ENCODE peak calls at places on chromosome 16, in five cellular contexts. O is Right ventricle myocardium superior; K is ELR; Z is DMS53; J is stimulated activated CD8-positive, alpha-beta memory T cell treated with anti-CD3 and anti-CD28 coated beads, Interleukin-7, amount 100 ng/mL, for 1 hour. S is an unnamed sample.

GRCh38 chr16:89534147-89534788 is 26.1 kb downstream of the SPG7 start:
- DNase-seq in Z (no peak), O (no peak), J (no peak), K (no peak), S (no peak)

GRCh38 chr16:74015953-74016352 is 280.7 kb upstream of the PSMD7 start:
- DNase-seq in Z (no peak), J (no peak), K (no peak), O (no peak), S (no peak)

GRCh38 chr16:83680980-83681379 is 126.8 kb upstream of the HSBP1 start:
- DNase-seq in K (no peak), O (no peak), Z (no peak), J (no peak), S (no peak)

GRCh38 chr16:35146031-35146710 is 1686.8 kb downstream of the TP53TG3F start:
- DNase-seq in O (peak; percentile 34), J (no peak), K (no peak), Z (no peak), S (peak; percentile 79)

GRCh38 chr16:85767569-85767968 is 16.7 kb upstream of the C16orf74 start:
- DNase-seq in J (no peak), Z (no peak), O (no peak), K (peak; percentile 95), S (no peak)

GRCh38 chr16:31875112-31875803 is 1.7 kb downstream of the ZNF267 start:
- DNase-seq in K (peak; percentile 57), Z (no peak), J (no peak), O (no peak), S (no peak)

GRCh38 chr16:4316103-4316731 is 350 bp downstream of the GLIS2 start:
- DNase-seq in J (no peak), Z (peak; percentile 57), O (no peak), K (peak; percentile 54), S (no peak)

GRCh38 chr16:57898961-57899360 is 72.0 kb downstream of the CNGB1 start:
- DNase-seq in J (no peak), O (peak; percentile 1), K (no peak), Z (peak; percentile 83), S (no peak)

GRCh38 chr16:69328854-69329316 is 1.5 kb downstream of the PDF start:
- DNase-seq in Z (peak; percentile 38), J (no peak), K (peak; percentile 57), O (peak; percentile 33), S (no peak)

GRCh38 chr16:84833142-84833495 is 13.3 kb downstream of the CRISPLD2 start:
- DNase-seq in O (no peak), K (no peak), Z (no peak), J (no peak), S (no peak)

GRCh38 chr16:14309001-14309886 is 238.1 kb downstream of the MRTFB start:
- DNase-seq in Z (peak; percentile 8), O (no peak), K (peak; percentile 67), J (no peak), S (no peak)

GRCh38 chr16:50326835-50327465 is 41.8 kb downstream of the BRD7 start:
- DNase-seq in Z (peak; percentile 73), O (no peak), J (peak; percentile 40), K (peak; percentile 58), S (no peak)

GRCh38 chr16:80080287-80080851 is 460.4 kb upstream of the DYNLRB2 start:
- DNase-seq in J (no peak), O (no peak), K (no peak), Z (no peak), S (no peak)

GRCh38 chr16:3550851-3551847 is 26.1 kb downstream of the NLRC3 start:
- DNase-seq in K (no peak), O (no peak), J (no peak), Z (no peak), S (no peak)

GRCh38 chr16:10405386-10405939 is 19.6 kb downstream of the ATF7IP2 start:
- DNase-seq in O (no peak), J (no peak), Z (no peak), K (no peak), S (no peak)

GRCh38 chr16:57245472-57246113 is 534 bp downstream of the ARL2BP start:
- DNase-seq in K (peak; percentile 43), J (no peak), Z (peak; percentile 76), O (peak; percentile 54), S (no peak)

GRCh38 chr16:11783319-11784047 is 13.6 kb downstream of the ZC3H7A start:
- DNase-seq in O (no peak), K (peak; percentile 46), Z (peak; percentile 65), J (no peak), S (no peak)

GRCh38 chr16:83799336-83799735 is 8.4 kb upstream of the HSBP1 start:
- DNase-seq in O (no peak), K (peak; percentile 37), J (no peak), Z (peak; percentile 12), S (no peak)

GRCh38 chr16:65745-66144 is 6.7 kb downstream of the RHBDF1 start:
- DNase-seq in J (peak; percentile 77), O (peak; percentile 93), Z (peak; percentile 86), K (peak; percentile 78), S (peak; percentile 96)

GRCh38 chr16:8474576-8474975 is 115.7 kb downstream of the TMEM114 start:
- DNase-seq in Z (no peak), J (no peak), O (no peak), K (no peak), S (no peak)

GRCh38 chr16:9055661-9056060 is 35.8 kb upstream of the HAPSTR1 start:
- DNase-seq in J (no peak), K (peak; percentile 29), O (no peak), Z (no peak), S (no peak)

GRCh38 chr16:31253642-31254045 is 6.1 kb upstream of the ITGAM start:
- DNase-seq in J (no peak), K (peak; percentile 4), Z (no peak), O (peak; percentile 59), S (no peak)

GRCh38 chr16:22220714-22221113 is 14.6 kb downstream of the EEF2K start:
- DNase-seq in J (no peak), O (peak; percentile 64), Z (no peak), K (no peak), S (no peak)

S was measured in esophagus muscularis mucosa.